ENCODE peak calls at places on chromosomes 16 and 17, in five cellular contexts. O, S, K, Z and F are unnamed samples.

GRCh38 chr16:57000271-57001025 is 11.1 kb downstream of the NLRC5 start:
- DNase-seq in O (peak), K (no peak), Z (peak), S (no peak), F (peak)

GRCh38 chr17:77728022-77728671 is 230.4 kb upstream of the TNRC6C start:
- DNase-seq in O (no peak), S (peak), K (no peak), Z (no peak), F (peak)

GRCh38 chr16:1333149-1333812 is at the start of gene BAIAP3:
- DNase-seq in Z (no peak), S (peak), K (peak), O (no peak), F (peak)

GRCh38 chr17:29844339-29845048 is 85.5 kb downstream of the SSH2 start:
- DNase-seq in O (no peak), S (peak), Z (no peak), K (peak), F (no peak)

GRCh38 chr16:53430363-53430762 is 3.9 kb upstream of the RBL2 start:
- DNase-seq in K (no peak), S (no peak), O (no peak), Z (no peak), F (no peak)

GRCh38 chr17:80882926-80883685 is 108.5 kb upstream of the CHMP6 start:
- DNase-seq in S (no peak), K (no peak), O (no peak), Z (no peak), F (no peak)

GRCh38 chr17:53101706-53102105 is 721.0 kb upstream of the KIF2B start:
- DNase-seq in S (no peak), K (no peak), O (no peak), Z (no peak), F (no peak)

GRCh38 chr17:48026503-48027321 is 10.9 kb downstream of the COPZ2 start:
- DNase-seq in O (peak), S (peak), K (peak), Z (peak), F (peak)

GRCh38 chr17:50703162-50703561 is 4.6 kb downstream of the ANKRD40 start:
- DNase-seq in K (no peak), S (no peak), O (no peak), Z (no peak), F (no peak)

GRCh38 chr17:65323055-65323454 is 185.9 kb downstream of the RGS9 start:
- DNase-seq in O (no peak), Z (no peak), S (no peak), K (no peak), F (no peak)

GRCh38 chr16:4689864-4690704 is 3.3 kb upstream of the NUDT16L1 start:
- DNase-seq in K (no peak), S (peak), Z (no peak), O (no peak), F (no peak)

GRCh38 chr16:28910046-28911031 is 14.7 kb downstream of the RABEP2 start:
- DNase-seq in K (no peak), S (no peak), Z (no peak), O (peak), F (peak)

GRCh38 chr17:62665599-62665998 is 38.1 kb downstream of the MRC2 start:
- DNase-seq in S (no peak), O (no peak), Z (no peak), K (no peak), F (no peak)

GRCh38 chr17:61389670-61390478 is 9.8 kb upstream of the TBX2 start:
- DNase-seq in Z (no peak), K (peak), S (peak), O (peak), F (peak)

GRCh38 chr17:82332669-82333278 is 792 bp downstream of the SECTM1 start:
- DNase-seq in S (peak), O (peak), Z (no peak), K (peak), F (peak)

GRCh38 chr16:29996773-29997250 is 771 bp downstream of the INO80E start:
- DNase-seq in Z (no peak), K (no peak), O (no peak), S (no peak), F (no peak)

GRCh38 chr17:48927978-48928716 is 16.5 kb downstream of the SNF8 start:
- DNase-seq in Z (no peak), S (no peak), O (no peak), K (peak), F (no peak)

GRCh38 chr17:47192549-47192948 is 3.5 kb upstream of the CDC27 start:
- DNase-seq in Z (peak), K (no peak), S (no peak), O (no peak), F (no peak)

GRCh38 chr17:63699638-63700527 is at the start of gene LIMD2:
- DNase-seq in K (peak), S (peak), O (no peak), Z (no peak), F (peak)

GRCh38 chr16:8877894-8878522 is 4.1 kb upstream of the LITAFD start:
- DNase-seq in O (no peak), S (no peak), K (no peak), Z (no peak), F (no peak)

GRCh38 chr17:82808921-82809905 is 30.6 kb downstream of the ZNF750 start:
- DNase-seq in Z (no peak), O (peak), K (no peak), S (no peak), F (no peak)

GRCh38 chr17:44556854-44557606 is at the start of gene FZD2:
- DNase-seq in S (peak), O (peak), Z (peak), K (peak), F (peak)

GRCh38 chr16:24499193-24499814 is 40.1 kb upstream of the RBBP6 start:
- DNase-seq in K (peak), S (peak), Z (no peak), O (peak), F (peak)

GRCh38 chr16:23771027-23771426 is 16.2 kb downstream of the CHP2 start:
- DNase-seq in O (no peak), K (no peak), Z (no peak), S (no peak), F (no peak)

GRCh38 chr17:45186955-45187354 is 25.3 kb downstream of the HEXIM2 start:
- DNase-seq in K (no peak), Z (no peak), O (no peak), S (no peak), F (no peak)

GRCh38 chr16:67245674-67246080 is 1.6 kb downstream of the FHOD1 start:
- DNase-seq in O (no peak), Z (no peak), S (no peak), K (no peak), F (no peak)

GRCh38 chr16:72666267-72666666 is 381.7 kb downstream of the ZFHX3 start:
- DNase-seq in K (no peak), O (peak), S (no peak), Z (no peak), F (no peak)

GRCh38 chr17:78609198-78609597 is 32.0 kb upstream of the DNAH17 start:
- DNase-seq in S (peak), Z (no peak), O (no peak), K (no peak), F (no peak)

GRCh38 chr16:9061358-9061813 is 30.1 kb upstream of the HAPSTR1 start:
- DNase-seq in Z (no peak), O (peak), K (no peak), S (peak), F (no peak)

GRCh38 chr17:81294512-81295030 is 536 bp downstream of the SLC38A10 start:
- DNase-seq in S (peak), K (peak), O (peak), Z (no peak), F (peak)

GRCh38 chr16:17476414-17477259 is 5.9 kb upstream of the XYLT1 start:
- DNase-seq in Z (no peak), S (peak), O (peak), K (no peak), F (peak)

GRCh38 chr16:15055141-15056053 is 477 bp downstream of the NTAN1 start:
- DNase-seq in O (peak), K (peak), S (no peak), Z (no peak), F (peak)

GRCh38 chr16:19062706-19063105 is 4.7 kb upstream of the COQ7 start:
- DNase-seq in K (no peak), O (no peak), S (no peak), Z (no peak), F (no peak)

GRCh38 chr16:10343124-10343760 is 42.6 kb upstream of the ATF7IP2 start:
- DNase-seq in O (no peak), S (peak), Z (no peak), K (no peak), F (no peak)

GRCh38 chr17:82961366-82962162 is 117.8 kb upstream of the METRNL start:
- DNase-seq in Z (no peak), O (no peak), S (no peak), K (no peak), F (no peak)

GRCh38 chr17:50056217-50056960 is 479 bp downstream of the ITGA3 start:
- DNase-seq in O (peak), K (peak), Z (no peak), S (peak), F (no peak)

GRCh38 chr16:55543470-55543869 is 23.0 kb upstream of the CAPNS2 start:
- DNase-seq in O (peak), K (no peak), S (peak), Z (no peak), F (peak)

DNA sequence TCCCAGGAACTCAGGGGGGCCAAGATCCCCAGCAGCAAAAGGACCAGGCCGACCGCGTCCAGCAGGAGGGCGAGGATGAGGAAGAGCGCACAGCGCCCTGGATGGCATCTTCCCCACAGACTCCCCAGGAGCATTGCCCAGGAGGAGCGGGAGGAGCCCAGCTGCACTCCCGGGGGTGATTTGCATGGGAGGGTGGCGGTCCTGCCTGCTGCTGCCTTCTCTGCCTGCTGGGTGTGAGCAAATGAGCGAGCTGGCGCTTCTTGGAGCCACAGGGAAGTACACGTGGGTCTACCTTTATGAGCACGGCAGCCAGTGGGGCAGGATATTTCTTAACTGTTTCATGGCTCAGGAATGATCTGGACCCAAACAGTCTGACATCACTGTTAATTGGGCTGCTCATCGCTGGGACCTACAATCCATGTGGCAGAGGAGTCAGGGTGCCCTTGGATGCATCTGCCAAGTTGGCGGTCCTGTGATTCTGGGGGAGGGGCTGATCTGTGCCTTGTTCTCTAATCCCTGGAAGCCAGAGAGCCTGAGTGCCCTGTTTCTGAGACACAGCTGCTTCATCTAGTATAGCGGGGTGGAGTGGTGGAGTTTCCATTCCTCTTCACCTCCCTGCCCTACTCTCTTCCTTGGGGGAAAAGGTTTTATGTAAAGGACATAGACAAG is at the start of gene TMEM238L:
- DNase-seq in O (no peak), S (no peak), Z (no peak), K (no peak), F (no peak)
- TF ChIP-seq RCOR1 in O (no peak), S (no peak), Z (no peak), K (no peak), F (no peak)

GRCh38 chr16:77403732-77404131 is 31.1 kb downstream of the ADAMTS18 start:
- DNase-seq in O (no peak), K (no peak), S (no peak), Z (no peak), F (no peak)
- TF ChIP-seq RCOR1 in O (no peak), K (no peak), S (no peak), Z (no peak), F (no peak)

GRCh38 chr16:78704421-78704820 is 605.0 kb downstream of the WWOX start:
- DNase-seq in Z (no peak), K (no peak), S (no peak), O (no peak), F (no peak)

GRCh38 chr16:78703951-78704350 is 604.5 kb downstream of the WWOX start:
- DNase-seq in S (no peak), Z (no peak), O (no peak), K (no peak), F (no peak)

GRCh38 chr16:78706637-78707036 is 607.2 kb downstream of the WWOX start:
- DNase-seq in K (no peak), O (no peak), S (no peak), Z (no peak), F (no peak)

GRCh38 chr16:78709137-78709871 is 609.9 kb downstream of the WWOX start:
- DNase-seq in S (peak), K (no peak), Z (no peak), O (no peak), F (no peak)

DNA sequence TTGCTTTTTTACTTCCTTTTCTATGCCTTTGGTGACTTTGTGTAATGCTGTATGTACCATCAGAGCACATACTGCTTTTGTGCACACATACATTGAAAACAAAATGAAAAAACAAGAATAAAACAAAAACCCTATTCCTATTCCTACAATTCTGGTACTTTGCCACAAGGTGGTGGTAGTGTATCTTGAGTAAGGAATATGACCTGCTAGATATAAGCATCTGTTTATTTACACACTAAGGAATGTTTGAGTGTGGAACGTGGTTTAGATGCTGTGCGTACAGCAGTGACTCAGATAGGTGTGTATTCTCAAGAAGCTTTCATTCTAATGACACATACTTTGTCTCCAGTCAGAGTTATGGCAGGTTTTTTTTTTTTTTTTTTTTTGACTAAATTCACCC is 606.2 kb downstream of the WWOX start:
- DNase-seq in S (peak), K (peak), Z (peak), O (peak), F (peak)
- TF ChIP-seq RCOR1 in S (no peak), K (no peak), Z (no peak), O (no peak), F (no peak)

GRCh38 chr17:8397636-8398035 is at the start of gene RNF222:
- DNase-seq in O (no peak), K (no peak), S (no peak), Z (no peak), F (no peak)

GRCh38 chr17:8392674-8393469 is 4.8 kb downstream of the RNF222 start:
- DNase-seq in K (no peak), O (no peak), S (peak), Z (no peak), F (no peak)

GRCh38 chr17:8392274-8392673 is 5.4 kb downstream of the RNF222 start:
- DNase-seq in S (no peak), Z (no peak), K (no peak), O (no peak), F (no peak)

GRCh38 chr17:8391711-8392110 is 5.9 kb downstream of the RNF222 start:
- DNase-seq in K (no peak), Z (no peak), O (peak), S (no peak), F (no peak)

DNA sequence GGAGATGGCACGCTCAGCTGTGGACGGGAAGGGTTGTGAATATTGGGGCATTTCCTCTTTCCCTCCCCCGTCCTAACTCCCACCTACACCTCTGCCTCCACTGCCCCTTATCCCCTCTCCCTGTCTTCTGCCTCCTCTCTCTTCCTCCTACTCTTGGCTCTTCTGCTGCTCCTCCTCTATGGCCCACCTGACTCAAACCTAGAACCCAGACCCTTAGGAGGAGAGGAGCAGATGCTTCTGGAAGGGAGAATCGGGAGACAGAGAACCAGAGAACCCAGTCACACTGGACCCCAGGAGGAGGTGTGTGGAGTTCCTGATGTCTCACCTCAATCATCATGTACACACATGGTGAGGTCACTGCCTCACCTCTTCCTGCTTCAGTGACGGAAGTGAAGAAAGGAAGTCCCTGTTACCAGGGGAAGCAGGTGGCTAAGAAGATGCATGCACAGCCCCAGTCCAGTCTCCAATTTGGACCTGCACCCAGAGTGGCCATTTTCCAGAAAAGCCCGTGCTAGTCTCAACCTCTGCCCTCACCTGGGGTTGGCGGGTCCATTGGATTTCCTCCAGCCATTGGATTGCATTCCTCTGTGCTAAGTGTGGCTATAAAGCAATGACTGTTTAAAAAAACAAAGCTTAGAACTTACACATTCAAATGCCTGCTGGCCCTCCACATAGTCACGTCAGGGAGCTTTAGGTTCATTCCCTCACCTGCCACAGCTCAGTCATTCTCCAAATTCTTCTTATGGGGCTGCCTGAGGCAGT is 4.0 kb downstream of the RNF222 start:
- DNase-seq in K (no peak), S (no peak), Z (no peak), O (peak), F (no peak)
- TF ChIP-seq RCOR1 in K (no peak), S (no peak), Z (no peak), O (no peak), F (no peak)

GRCh38 chr16:79599837-79600635 is 501 bp downstream of the MAF start:
- DNase-seq in O (no peak), K (no peak), S (peak), Z (no peak), F (peak)

GRCh38 chr16:79602615-79603014 is 2.1 kb upstream of the MAF start:
- DNase-seq in Z (no peak), O (no peak), K (no peak), S (no peak), F (no peak)

GRCh38 chr16:79601978-79602609 is 1.6 kb upstream of the MAF start:
- DNase-seq in Z (peak), K (peak), O (peak), S (peak), F (peak)

GRCh38 chr16:79600636-79601091 is at the start of gene MAF:
- DNase-seq in Z (no peak), O (peak), K (peak), S (peak), F (peak)

DNA sequence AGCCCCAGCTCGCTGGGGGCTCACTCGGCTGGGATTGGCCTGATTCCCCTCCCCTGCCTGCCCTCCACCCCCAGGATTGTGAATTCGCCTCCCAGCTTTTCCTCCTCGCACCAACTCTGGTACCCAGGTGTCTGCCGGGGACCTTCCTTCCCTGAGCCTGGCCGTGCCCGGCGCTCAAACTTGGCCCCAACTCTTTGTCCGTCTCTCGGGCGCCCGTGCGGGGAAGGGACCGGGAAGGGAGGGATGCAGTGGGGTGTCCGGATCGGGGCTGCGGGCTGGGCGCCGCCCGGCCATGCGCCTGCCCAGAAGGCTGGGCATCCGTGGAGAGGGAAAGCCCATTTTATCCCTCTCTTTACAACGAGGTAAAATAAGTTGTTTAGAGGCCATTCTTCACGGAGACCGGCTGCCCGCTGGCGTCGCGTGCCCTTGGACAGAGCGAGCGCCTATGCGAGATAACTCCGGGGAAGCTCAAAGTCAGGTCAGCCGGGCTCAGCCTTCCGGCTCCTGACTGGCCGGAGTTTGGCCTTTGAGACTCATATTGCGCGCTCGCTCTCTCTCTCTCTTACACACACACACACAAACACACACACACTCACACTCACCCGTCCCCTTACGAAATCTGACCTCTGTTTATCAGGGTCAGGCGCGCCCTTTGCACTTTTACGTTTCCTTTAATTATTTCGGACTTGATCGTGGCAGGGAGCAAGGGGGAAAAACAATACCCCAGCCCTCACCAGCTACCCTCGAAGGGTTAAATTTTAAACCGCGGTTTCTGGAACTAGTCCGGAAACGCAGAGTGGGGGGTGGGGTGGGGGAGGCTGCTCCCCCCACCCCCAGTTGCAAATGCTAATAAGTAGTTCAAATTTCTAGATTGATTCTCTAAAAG is 798 bp upstream of the MAF start:
- DNase-seq in Z (no peak), S (peak), O (no peak), K (no peak), F (peak)
- TF ChIP-seq RCOR1 in Z (no peak), S (no peak), O (no peak), K (no peak), F (no peak)

GRCh38 chr17:39926588-39927100 is 757 bp downstream of the ORMDL3 start:
- DNase-seq in K (peak), Z (no peak), S (peak), O (no peak), F (no peak)
- TF ChIP-seq RCOR1 in K (no peak), Z (no peak), S (no peak), O (no peak), F (no peak)